ENCODE peak calls at places on chromosomes 12 and 14, in six cellular contexts. Y is omental fat pad; J is CD8-positive, alpha-beta T cell; K is AG09319; V is WTC11; I is foreskin fibroblast. N is an unnamed sample.

GRCh38 chr12:53064613-53065415 is 14.4 kb downstream of the SPRYD3 start:
- DNase-seq in V (peak; percentile 4), Y (no peak), J (no peak), I (peak; percentile 14), K (no peak), N (no peak)

GRCh38 chr12:6792522-6793201 is 3.3 kb downstream of the CD4 start:
- DNase-seq in I (peak; percentile 35), Y (no peak), V (no peak), K (no peak), J (peak; percentile 18), N (peak; percentile 42)

GRCh38 chr14:101539929-101540328 is 21.4 kb upstream of the DIO3 start:
- DNase-seq in I (no peak), V (no peak), J (no peak), K (no peak), Y (no peak), N (no peak)

GRCh38 chr12:43317156-43317555 is 234.8 kb downstream of the ADAMTS20 start:
- DNase-seq in I (no peak), K (no peak), V (no peak), J (no peak), Y (no peak), N (no peak)

GRCh38 chr14:96584199-96584906 is 82.2 kb downstream of the PAPOLA start:
- DNase-seq in Y (no peak), J (peak; percentile 4), I (peak; percentile 25), V (peak; percentile 86), K (no peak), N (peak; percentile 53)

GRCh38 chr12:109731806-109732205 is 18.2 kb downstream of the FAM222A start:
- DNase-seq in I (no peak), K (no peak), Y (no peak), J (no peak), V (peak; percentile 8), N (peak; percentile 4)

GRCh38 chr14:37172024-37172869 is at the start of gene SLC25A21:
- DNase-seq in K (peak; percentile 56), J (no peak), Y (no peak), V (peak; percentile 81), I (peak; percentile 92), N (peak; percentile 72)

GRCh38 chr14:38405851-38406630 is 150.1 kb upstream of the CLEC14A start:
- DNase-seq in K (no peak), J (no peak), I (peak; percentile 72), Y (no peak), V (peak; percentile 12), N (no peak)

GRCh38 chr12:46915861-46916260 is 90.1 kb upstream of the SLC38A4 start:
- DNase-seq in J (no peak), V (no peak), I (peak; percentile 93), K (no peak), Y (no peak), N (no peak)

GRCh38 chr12:107450541-107450940 is 235.1 kb upstream of the PWP1 start:
- DNase-seq in J (no peak), I (no peak), K (no peak), V (no peak), Y (no peak), N (no peak)

GRCh38 chr12:123519151-123520001 is 14.1 kb downstream of the RILPL1 start:
- DNase-seq in V (no peak), I (peak; percentile 20), Y (no peak), J (no peak), K (no peak), N (peak; percentile 59)

GRCh38 chr14:97266653-97267052 is 469.5 kb downstream of the VRK1 start:
- DNase-seq in V (no peak), Y (no peak), K (no peak), I (no peak), J (no peak), N (no peak)

GRCh38 chr12:52168019-52168717 is 23.6 kb downstream of the KRT80 start:
- DNase-seq in I (peak; percentile 86), K (no peak), V (no peak), J (no peak), Y (no peak), N (no peak)

GRCh38 chr12:78331764-78332163 is 501.1 kb downstream of the NAV3 start:
- DNase-seq in I (no peak), K (no peak), Y (no peak), V (no peak), J (no peak), N (no peak)

GRCh38 chr14:75247286-75247922 is 31.2 kb upstream of the FOS start:
- DNase-seq in J (peak; percentile 34), Y (no peak), V (no peak), K (no peak), I (no peak), N (no peak)

GRCh38 chr12:24109381-24110039 is 160.0 kb upstream of the SOX5 start:
- DNase-seq in J (no peak), V (no peak), I (no peak), Y (no peak), K (no peak), N (no peak)

GRCh38 chr14:34050606-34051005 is 99.7 kb upstream of the EGLN3 start:
- DNase-seq in V (no peak), Y (no peak), I (no peak), K (no peak), J (no peak), N (no peak)

GRCh38 chr12:126534495-126534894 is 1469.3 kb downstream of the AACS start:
- DNase-seq in K (no peak), I (no peak), V (no peak), Y (no peak), J (no peak), N (no peak)

GRCh38 chr14:22265319-22266140 is 323.5 kb downstream of the DAD1 start:
- DNase-seq in V (no peak), K (no peak), I (no peak), J (no peak), Y (no peak), N (no peak)

GRCh38 chr12:26058308-26058707 is 66.5 kb downstream of the BHLHE41 start:
- DNase-seq in Y (no peak), J (no peak), I (no peak), V (no peak), K (no peak), N (no peak)

GRCh38 chr12:78651755-78652154 is 212.8 kb upstream of the SYT1 start:
- DNase-seq in J (no peak), I (no peak), K (no peak), V (no peak), Y (no peak), N (no peak)

GRCh38 chr12:62632521-62632920 is 165.9 kb downstream of the MON2 start:
- DNase-seq in K (peak; percentile 30), J (no peak), I (peak; percentile 60), Y (no peak), V (peak; percentile 61), N (no peak)

GRCh38 chr12:82958966-82959365 is 272.3 kb downstream of the TMTC2 start:
- DNase-seq in J (no peak), K (no peak), Y (no peak), V (no peak), I (peak; percentile 17), N (no peak)

GRCh38 chr14:92323031-92323915 is at the start of gene SLC24A4:
- DNase-seq in Y (no peak), I (peak; percentile 40), J (no peak), K (no peak), V (peak; percentile 56), N (peak; percentile 51)

GRCh38 chr14:92323916-92324818 is 1.2 kb downstream of the SLC24A4 start:
- DNase-seq in Y (no peak), K (no peak), V (peak; percentile 30), J (no peak), I (no peak), N (no peak)

GRCh38 chr14:92328664-92329255 is 5.8 kb downstream of the SLC24A4 start:
- DNase-seq in Y (no peak), I (no peak), K (no peak), V (no peak), J (no peak), N (no peak)

GRCh38 chr14:92322516-92322915 is 449 bp upstream of the SLC24A4 start:
- DNase-seq in V (peak; percentile 43), K (no peak), Y (no peak), J (no peak), I (no peak), N (no peak)

DNA sequence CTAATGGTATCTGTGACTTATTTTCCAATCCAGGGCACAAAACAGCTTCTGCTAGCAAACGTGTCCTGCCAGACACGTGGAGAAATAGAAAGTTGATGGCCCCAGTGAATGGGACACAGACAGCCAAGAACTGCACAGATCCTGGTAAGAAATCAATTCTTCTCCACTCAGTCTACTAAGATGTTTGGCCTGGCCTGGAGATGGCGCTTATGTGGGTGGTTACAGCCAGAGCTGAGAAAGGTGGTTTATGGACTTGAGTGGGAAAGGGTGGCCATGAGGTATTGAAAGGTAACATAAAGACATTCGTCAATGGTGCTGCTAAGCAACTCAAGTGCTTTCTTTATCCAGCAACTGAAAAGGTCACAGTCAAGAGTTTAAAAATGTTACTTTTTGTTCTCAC is 2.9 kb downstream of the SLC24A4 start:
- DNase-seq in K (no peak), J (no peak), Y (no peak), I (peak; percentile 21), V (no peak), N (no peak)
- TF ChIP-seq CTCF in K (no peak), J (no peak), Y (no peak), I (peak; percentile 12), V (no peak), N (no peak)

GRCh38 chr12:120231316-120232011 is 30.6 kb upstream of the RPLP0 start:
- DNase-seq in K (peak; percentile 50), Y (peak; percentile 54), J (peak; percentile 50), V (peak; percentile 53), I (peak; percentile 98), N (no peak)
- TF ChIP-seq CTCF in K (no peak), Y (no peak), J (no peak), V (no peak), I (no peak), N (no peak)

GRCh38 chr12:131986361-131986760 is 36.6 kb downstream of the EP400 start:
- DNase-seq in J (no peak), Y (no peak), I (no peak), V (no peak), K (no peak), N (no peak)

GRCh38 chr12:131989021-131989420 is 39.3 kb downstream of the EP400 start:
- DNase-seq in V (no peak), J (no peak), I (no peak), K (no peak), Y (no peak), N (no peak)

GRCh38 chr12:131988054-131988796 is 38.5 kb downstream of the EP400 start:
- DNase-seq in J (no peak), I (no peak), V (no peak), Y (no peak), K (no peak), N (no peak)

GRCh38 chr12:131986847-131987398 is 37.2 kb downstream of the EP400 start:
- DNase-seq in J (no peak), K (no peak), V (no peak), Y (no peak), I (no peak), N (no peak)

GRCh38 chr12:131987552-131987951 is 37.8 kb downstream of the EP400 start:
- DNase-seq in K (no peak), V (no peak), Y (no peak), J (no peak), I (no peak), N (no peak)
- TF ChIP-seq CTCF in K (no peak), V (no peak), Y (no peak), J (no peak), I (no peak), N (no peak)

DNA sequence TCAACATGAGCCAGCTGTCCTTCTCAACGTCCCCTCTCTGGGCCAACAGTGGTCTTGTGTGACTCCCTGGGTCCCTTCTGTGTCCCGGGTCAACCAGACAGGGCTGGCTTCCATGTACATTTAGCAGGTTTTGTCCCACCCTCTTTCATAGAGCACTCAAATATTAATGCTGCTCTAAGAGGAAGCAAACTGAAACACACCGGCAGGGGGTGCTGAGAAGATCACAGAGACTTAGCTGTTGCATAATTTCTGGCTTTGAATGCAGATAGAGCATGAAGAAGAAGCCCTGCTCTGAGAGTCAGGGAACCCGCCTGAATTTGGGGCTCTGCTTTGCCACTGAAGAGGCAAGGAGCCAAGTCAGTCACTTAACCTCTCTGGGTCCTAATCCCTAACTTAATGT is 138.7 kb downstream of the ESRRB start:
- DNase-seq in K (no peak), J (no peak), I (no peak), Y (no peak), V (no peak), N (no peak)
- TF ChIP-seq CTCF in K (no peak), J (no peak), I (no peak), Y (no peak), V (no peak), N (peak; percentile 14)

N was measured in mesothelial cell of epicardium.